ENCODE peak calls at places on chromosomes 12 and 14, in ten cellular contexts. O is adrenal gland; P is CD4-positive, CD25-positive, alpha-beta regulatory T cell; U is A549; Y is CD4-positive, alpha-beta memory T cell; I is heart left ventricle; M is ovary; S is brain microvascular endothelial cell; L is CD8-positive, alpha-beta T cell; V is HCT116. F is an unnamed sample.

GRCh38 chr14:94625353-94625635 is 13.1 kb downstream of the SERPINA3 start:
- DNase-seq in M (no peak), S (no peak), P (no peak), Y (no peak), O (no peak), L (no peak), V (no peak), U (no peak), I (no peak), F (no peak)

GRCh38 chr14:59358105-59358504 is 107.1 kb downstream of the GPR135 start:
- DNase-seq in S (no peak), M (no peak), V (peak; percentile 24), Y (no peak), O (peak; percentile 64), I (peak; percentile 76), U (peak; percentile 73), P (no peak), L (no peak), F (no peak)

GRCh38 chr12:15155271-15155670 is 65.9 kb downstream of the RERG start:
- DNase-seq in Y (no peak), I (no peak), V (no peak), U (no peak), L (no peak), O (peak; percentile 57), P (no peak), S (no peak), M (no peak), F (no peak)

GRCh38 chr12:30794020-30794419 is 39.3 kb upstream of the CAPRIN2 start:
- DNase-seq in L (no peak), V (no peak), I (no peak), M (no peak), O (no peak), U (no peak), Y (no peak), S (no peak), P (no peak), F (no peak)

GRCh38 chr14:64698899-64699298 is 5.3 kb upstream of the PLEKHG3 start:
- DNase-seq in Y (no peak), O (no peak), L (no peak), S (no peak), U (peak; percentile 38), M (no peak), I (no peak), V (no peak), P (no peak), F (no peak)

GRCh38 chr12:69879007-69879960 is 54.3 kb downstream of the MYRFL start:
- DNase-seq in U (peak; percentile 69), L (peak; percentile 18), Y (peak; percentile 42), O (peak; percentile 82), S (peak; percentile 75), V (peak; percentile 59), I (peak; percentile 73), P (peak; percentile 55), M (peak; percentile 62), F (peak; percentile 66)

GRCh38 chr14:63387691-63388090 is 69.0 kb upstream of the GPHB5 start:
- DNase-seq in S (no peak), U (no peak), I (no peak), M (no peak), P (no peak), V (no peak), O (no peak), Y (no peak), L (no peak), F (no peak)

GRCh38 chr12:94807951-94808350 is 157.6 kb upstream of the TMCC3 start:
- DNase-seq in Y (no peak), V (no peak), S (no peak), L (no peak), O (no peak), M (no peak), P (no peak), U (no peak), I (no peak), F (no peak)

DNA sequence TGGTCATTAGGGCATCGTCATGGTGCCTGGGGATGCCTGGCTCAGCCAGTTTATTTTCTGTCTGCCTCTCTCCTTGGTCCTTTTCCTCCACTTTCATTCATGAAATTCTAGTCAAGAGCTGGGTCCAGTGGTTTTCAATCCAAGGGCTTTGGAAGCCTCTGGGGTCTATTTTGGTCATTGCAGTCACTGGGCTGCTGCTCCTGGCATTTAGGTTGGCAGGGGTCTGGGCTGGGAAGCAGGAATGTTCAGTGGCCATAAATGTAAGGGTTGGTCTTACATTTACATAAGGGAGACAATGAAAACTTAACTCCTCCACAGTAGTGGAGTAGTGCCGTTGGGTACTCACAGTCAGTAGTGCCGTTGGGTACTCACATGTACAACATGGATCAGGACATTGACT is 48.1 kb downstream of the PTPN11 start:
- DNase-seq in S (no peak), V (no peak), L (no peak), I (no peak), U (no peak), Y (no peak), P (no peak), O (no peak), M (no peak), F (no peak)
- H3K27ac ChIP-seq in S (no peak overlapping the region), V (no peak overlapping the region), L (no peak overlapping the region), I (no peak overlapping the region), U (no peak overlapping the region), Y (no peak overlapping the region), P (no peak overlapping the region), O (no peak overlapping the region), M (no peak overlapping the region), F (no peak overlapping the region)

DNA sequence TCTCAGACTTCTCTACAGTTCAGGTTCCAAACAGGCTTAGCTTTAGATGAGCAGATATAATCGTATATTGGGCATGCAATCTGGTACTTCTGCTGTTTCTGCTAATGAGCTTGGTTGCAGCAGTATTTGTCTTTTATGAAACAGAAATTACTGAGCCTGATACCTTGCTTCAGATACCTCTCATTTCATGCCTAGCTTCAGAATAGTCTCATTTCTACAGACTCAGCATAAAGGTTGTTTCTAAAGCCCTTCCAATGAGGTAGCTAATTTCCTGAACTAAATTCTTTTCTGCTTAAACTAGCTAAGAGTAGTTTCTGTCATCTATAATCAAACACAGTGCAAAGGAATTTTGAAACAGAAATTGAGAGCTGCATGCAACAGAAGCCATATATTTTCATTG is 275.0 kb upstream of the KITLG start:
- DNase-seq in U (no peak), L (no peak), O (no peak), S (no peak), M (no peak), V (no peak), I (no peak), Y (no peak), P (no peak), F (no peak)
- H3K27ac ChIP-seq in U (peak overlapping the region; percentile 30), L (no peak overlapping the region), O (no peak overlapping the region), S (no peak overlapping the region), M (no peak overlapping the region), V (peak overlapping the region; percentile 68), I (no peak overlapping the region), Y (no peak overlapping the region), P (no peak overlapping the region), F (no peak overlapping the region)

DNA sequence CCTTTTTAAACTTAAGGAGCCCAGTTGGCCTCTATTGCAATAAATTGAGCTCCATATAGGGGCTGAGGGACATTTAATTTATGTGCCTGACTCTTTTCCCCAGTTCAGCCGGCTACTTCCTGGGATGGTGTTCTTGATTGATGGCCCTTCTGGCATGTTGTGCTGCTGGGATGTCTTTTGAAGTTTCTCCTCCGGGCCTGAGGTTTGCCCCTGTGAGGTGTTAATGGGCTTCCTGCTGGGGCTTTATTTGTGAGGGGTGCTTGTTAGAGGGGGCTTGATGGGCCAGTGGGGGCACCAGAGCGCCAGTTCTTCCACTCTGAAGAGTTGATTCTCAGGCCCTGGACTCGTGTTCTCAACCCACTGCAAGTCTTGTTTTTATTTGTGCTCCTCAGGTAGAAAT is 69.6 kb downstream of the CHST11 start:
- DNase-seq in Y (no peak), M (no peak), S (no peak), I (no peak), P (no peak), U (no peak), O (no peak), V (no peak), L (no peak), F (no peak)
- H3K27ac ChIP-seq in Y (no peak overlapping the region), M (no peak overlapping the region), S (no peak overlapping the region), I (no peak overlapping the region), P (no peak overlapping the region), U (no peak overlapping the region), O (no peak overlapping the region), V (no peak overlapping the region), L (no peak overlapping the region), F (no peak overlapping the region)

DNA sequence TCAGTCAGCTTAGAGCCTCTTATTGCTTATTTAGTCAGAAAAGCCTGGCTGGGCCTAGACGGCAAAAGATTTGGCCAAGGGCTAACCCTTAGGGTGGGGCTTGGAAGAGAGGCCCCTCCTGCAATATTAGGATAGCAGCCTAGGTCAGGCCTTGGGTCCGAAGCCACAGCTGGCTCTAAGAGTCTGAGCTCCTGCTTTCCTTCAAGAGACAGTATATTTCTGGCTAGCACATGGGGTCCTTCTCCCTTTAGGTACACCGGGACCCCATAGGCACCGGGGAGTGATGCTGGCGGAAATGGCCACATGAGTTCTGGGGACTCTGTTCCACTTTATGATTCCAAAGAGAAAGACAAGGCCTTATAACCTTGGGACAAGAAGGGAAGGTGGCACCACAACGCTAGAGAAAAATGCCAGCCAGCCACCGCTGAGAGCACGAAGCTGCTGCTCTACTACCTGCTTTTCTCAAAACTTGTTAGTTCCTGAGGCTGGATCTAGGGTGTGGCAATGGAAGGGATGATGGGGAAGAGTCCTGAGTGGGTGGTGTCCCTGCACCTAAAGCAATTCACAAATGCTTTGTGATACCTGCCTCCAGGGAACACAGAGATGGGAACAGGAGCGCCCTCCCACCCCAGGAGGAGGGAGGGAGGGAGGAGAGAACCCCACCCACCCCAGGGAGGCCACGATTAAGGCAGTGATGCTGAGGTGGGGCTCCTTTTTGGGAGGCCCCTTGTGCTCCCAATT is 3.1 kb upstream of the AVIL start:
- DNase-seq in P (no peak), Y (no peak), I (no peak), M (peak; percentile 18), S (no peak), O (no peak), U (no peak), V (no peak), L (no peak), F (no peak)
- H3K27ac ChIP-seq in P (no peak overlapping the region), Y (no peak overlapping the region), I (peak overlapping the region; percentile 66), M (no peak overlapping the region), S (no peak overlapping the region), O (peak overlapping the region; percentile 18), U (no peak overlapping the region), V (no peak overlapping the region), L (no peak overlapping the region), F (no peak overlapping the region)

GRCh38 chr14:99742074-99742473 is 51.1 kb upstream of the EML1 start:
- DNase-seq in P (no peak), L (no peak), M (no peak), Y (no peak), V (no peak), O (no peak), U (no peak), I (no peak), S (no peak), F (no peak)
- H3K27ac ChIP-seq in P (no peak overlapping the region), L (no peak overlapping the region), M (no peak overlapping the region), Y (no peak overlapping the region), V (no peak overlapping the region), O (no peak overlapping the region), U (no peak overlapping the region), I (peak overlapping the region; percentile 89), S (no peak overlapping the region), F (no peak overlapping the region)

DNA sequence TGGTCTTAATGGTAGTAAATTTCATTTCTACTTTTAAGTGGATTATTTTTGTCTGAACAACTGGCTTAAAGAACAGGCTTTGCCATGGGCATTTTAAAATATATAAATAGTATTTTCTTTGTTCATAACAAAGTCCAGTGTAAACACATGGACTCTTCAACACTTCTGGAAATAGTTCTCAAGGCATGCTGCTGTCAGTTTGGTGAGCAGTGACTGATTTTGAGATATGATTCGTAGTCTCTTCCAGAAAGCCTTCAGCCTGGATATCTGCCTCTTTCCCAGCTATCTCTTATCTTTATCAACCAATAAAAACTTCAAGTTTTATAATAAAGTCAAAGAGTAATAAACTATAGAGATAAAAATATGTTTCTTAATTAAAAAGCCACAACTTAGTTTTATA is 110.7 kb downstream of the NAV3 start:
- DNase-seq in L (no peak), O (no peak), S (no peak), M (no peak), I (no peak), P (no peak), U (no peak), V (no peak), Y (no peak), F (no peak)
- H3K27ac ChIP-seq in L (no peak overlapping the region), O (no peak overlapping the region), S (peak overlapping the region; percentile 76), M (no peak overlapping the region), I (no peak overlapping the region), P (no peak overlapping the region), U (peak overlapping the region; percentile 84), V (peak overlapping the region; percentile 69), Y (no peak overlapping the region), F (no peak overlapping the region)